ENCODE peak calls at places on chromosome 12, in eight cellular contexts. F, V, X, I, R, W, K and H are unnamed samples.

GRCh38 chr12:75908961-75909699 is 122.4 kb downstream of the PHLDA1 start:
- DNase-seq in V (peak), F (peak), I (no peak), R (no peak), W (no peak), K (peak), X (peak), H (peak)

GRCh38 chr12:25745281-25745680 is 192.2 kb upstream of the LMNTD1 start:
- DNase-seq in F (no peak), K (no peak), W (no peak), R (no peak), I (no peak), V (no peak), X (no peak), H (no peak)

GRCh38 chr12:92158711-92159534 is 13.3 kb upstream of the BTG1 start:
- DNase-seq in X (no peak), K (no peak), I (no peak), R (no peak), V (no peak), F (no peak), W (no peak), H (no peak)

GRCh38 chr12:32566663-32567634 is 112.2 kb upstream of the DNM1L start:
- DNase-seq in F (no peak), K (no peak), W (no peak), X (no peak), I (no peak), R (no peak), V (no peak), H (no peak)

GRCh38 chr12:1500095-1500801 is 94.1 kb downstream of the FBXL14 start:
- DNase-seq in W (no peak), I (no peak), K (peak), X (no peak), F (no peak), V (peak), R (no peak), H (peak)

GRCh38 chr12:119730381-119730780 is 62.4 kb downstream of the PRKAB1 start:
- DNase-seq in X (no peak), F (no peak), K (no peak), I (no peak), W (no peak), V (no peak), R (no peak), H (no peak)

GRCh38 chr12:120961604-120962486 is 16.5 kb upstream of the HNF1A start:
- DNase-seq in W (no peak), I (peak), X (no peak), V (no peak), R (no peak), K (no peak), F (no peak), H (no peak)

GRCh38 chr12:13661005-13661887 is 320.2 kb downstream of the GRIN2B start:
- DNase-seq in I (peak), R (no peak), X (no peak), W (peak), K (peak), V (peak), F (peak), H (peak)

GRCh38 chr12:44509471-44509870 is 366.6 kb downstream of the NELL2 start:
- DNase-seq in W (no peak), X (no peak), V (no peak), K (no peak), I (no peak), R (no peak), F (no peak), H (no peak)

GRCh38 chr12:19316420-19316819 is 122.9 kb upstream of the AEBP2 start:
- DNase-seq in V (peak), I (no peak), F (no peak), W (no peak), R (no peak), X (no peak), K (peak), H (no peak)

GRCh38 chr12:34292736-34293625 is 270.7 kb downstream of the ALG10 start:
- DNase-seq in I (peak), F (no peak), R (no peak), K (no peak), V (no peak), X (peak), W (no peak), H (no peak)

GRCh38 chr12:45235087-45236025 is 19.5 kb downstream of the ANO6 start:
- DNase-seq in I (peak), V (peak), K (peak), X (peak), W (peak), F (no peak), R (no peak), H (peak)

GRCh38 chr12:12705833-12706520 is 10.0 kb upstream of the GPR19 start:
- DNase-seq in V (no peak), F (no peak), X (peak), K (no peak), R (no peak), W (no peak), I (no peak), H (no peak)

DNA sequence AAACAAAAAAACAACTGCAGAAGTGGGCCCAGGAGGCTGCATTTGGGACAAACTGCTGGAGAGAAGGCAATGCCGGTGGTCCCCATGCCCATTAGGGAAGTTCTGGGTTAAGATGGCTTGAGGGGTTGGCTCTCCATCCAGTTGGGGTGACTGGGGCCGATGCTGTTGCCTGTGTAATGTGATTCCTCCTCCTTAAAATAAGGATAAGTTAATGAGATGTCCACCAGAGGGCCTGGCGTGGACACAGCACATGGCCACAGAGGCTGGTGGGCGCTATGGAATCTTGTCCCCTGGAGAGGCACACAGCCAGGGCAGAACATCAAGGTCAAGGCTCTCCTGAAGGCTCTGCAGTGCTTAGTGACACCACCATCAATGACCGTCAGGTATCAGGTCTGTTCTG is 1.0 kb upstream of the TESC start:
- DNase-seq in I (no peak), F (no peak), V (peak), R (no peak), X (no peak), W (no peak), K (no peak), H (no peak)
- TF ChIP-seq CTCF in I (peak), F (peak), V (peak), R (no peak), X (no peak), W (no peak), K (peak), H (peak)

GRCh38 chr12:95963104-95963503 is 20.0 kb downstream of the AMDHD1 start:
- DNase-seq in K (no peak), I (no peak), V (no peak), R (no peak), X (no peak), W (peak), F (no peak), H (no peak)
- TF ChIP-seq CTCF in K (no peak), I (peak), V (no peak), R (no peak), X (no peak), W (peak), F (no peak), H (no peak)

GRCh38 chr12:53466640-53467039 is 14.7 kb downstream of the PCBP2 start:
- DNase-seq in X (no peak), F (no peak), W (no peak), K (no peak), I (peak), R (no peak), V (no peak), H (no peak)

GRCh38 chr12:53465679-53466078 is 13.8 kb downstream of the PCBP2 start:
- DNase-seq in R (no peak), I (peak), F (no peak), X (no peak), V (no peak), K (no peak), W (no peak), H (no peak)

GRCh38 chr12:53462935-53463334 is 11.0 kb downstream of the PCBP2 start:
- DNase-seq in K (no peak), X (no peak), F (no peak), V (no peak), R (no peak), W (no peak), I (no peak), H (no peak)

GRCh38 chr12:53463802-53464375 is 12.0 kb downstream of the PCBP2 start:
- DNase-seq in W (no peak), I (no peak), X (no peak), K (no peak), V (no peak), R (no peak), F (no peak), H (no peak)

DNA sequence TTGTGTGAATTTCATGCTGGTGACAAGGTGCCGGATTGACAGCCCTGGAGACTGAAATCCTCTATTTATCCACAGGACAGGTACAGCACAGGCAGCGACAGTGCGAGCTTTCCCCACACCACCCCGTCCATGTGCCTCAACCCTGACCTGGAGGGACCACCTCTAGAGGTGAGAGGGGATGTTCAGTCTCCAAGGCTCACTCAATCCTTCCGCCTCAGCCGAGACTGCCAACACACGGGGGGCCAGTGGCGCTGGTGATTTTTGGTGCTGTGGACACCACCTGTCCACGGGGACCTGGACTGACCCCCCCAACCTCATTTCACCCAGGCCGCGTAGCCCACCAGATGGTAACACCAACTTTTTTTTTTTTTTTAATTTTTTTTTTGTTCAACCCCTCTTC is 12.8 kb downstream of the PCBP2 start:
- DNase-seq in V (no peak), F (no peak), I (peak), W (no peak), X (no peak), K (no peak), R (no peak), H (no peak)
- TF ChIP-seq CTCF in V (no peak), F (no peak), I (no peak), W (no peak), X (no peak), K (no peak), R (no peak), H (no peak)

DNA sequence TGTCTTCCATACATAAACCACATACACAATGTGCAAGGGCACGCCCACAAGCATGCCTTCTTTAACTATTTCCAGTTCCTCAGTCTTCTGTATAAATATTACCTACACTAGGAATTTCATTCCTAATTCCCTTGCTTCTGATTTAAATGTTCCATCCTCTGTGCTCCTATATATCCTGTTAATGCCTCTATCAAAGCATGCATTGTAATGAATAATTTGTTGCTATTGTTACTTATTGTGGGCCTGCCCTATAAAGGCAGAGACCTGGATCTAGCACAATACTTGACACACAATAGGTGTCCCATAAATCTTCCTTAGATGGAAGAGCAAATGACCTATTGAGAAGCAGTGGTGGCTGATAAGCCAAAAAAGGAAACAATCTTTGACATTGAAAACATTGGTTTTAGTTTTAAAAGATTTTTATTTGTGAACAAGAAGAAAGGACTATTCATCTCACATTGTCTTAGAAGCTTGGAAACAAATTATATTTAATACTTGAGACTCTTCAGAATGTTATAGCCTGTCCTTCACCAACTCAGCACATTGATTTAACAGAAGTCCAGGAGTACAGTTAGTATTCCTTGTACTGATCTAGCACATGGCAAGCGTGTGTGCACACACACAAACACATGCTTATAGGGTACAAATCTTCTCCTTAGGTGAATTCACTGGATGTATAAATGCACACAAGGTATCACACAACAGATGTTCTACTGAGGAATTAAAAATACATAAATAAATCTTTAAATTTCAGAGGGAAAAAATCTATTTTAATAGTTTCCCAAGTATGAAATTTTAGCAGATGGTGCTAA is 136.0 kb downstream of the DUSP6 start:
- DNase-seq in R (no peak), X (no peak), F (no peak), I (no peak), K (no peak), V (no peak), W (no peak), H (no peak)
- TF ChIP-seq CTCF in R (no peak), X (no peak), F (no peak), I (no peak), K (no peak), V (no peak), W (no peak), H (no peak)

GRCh38 chr12:30178948-30179347 is 395.2 kb upstream of the TMTC1 start:
- DNase-seq in R (no peak), I (no peak), V (no peak), W (no peak), K (no peak), X (no peak), F (no peak), H (no peak)

GRCh38 chr12:30181334-30181733 is 397.6 kb upstream of the TMTC1 start:
- DNase-seq in F (no peak), I (no peak), X (no peak), R (no peak), V (no peak), W (no peak), K (no peak), H (no peak)

DNA sequence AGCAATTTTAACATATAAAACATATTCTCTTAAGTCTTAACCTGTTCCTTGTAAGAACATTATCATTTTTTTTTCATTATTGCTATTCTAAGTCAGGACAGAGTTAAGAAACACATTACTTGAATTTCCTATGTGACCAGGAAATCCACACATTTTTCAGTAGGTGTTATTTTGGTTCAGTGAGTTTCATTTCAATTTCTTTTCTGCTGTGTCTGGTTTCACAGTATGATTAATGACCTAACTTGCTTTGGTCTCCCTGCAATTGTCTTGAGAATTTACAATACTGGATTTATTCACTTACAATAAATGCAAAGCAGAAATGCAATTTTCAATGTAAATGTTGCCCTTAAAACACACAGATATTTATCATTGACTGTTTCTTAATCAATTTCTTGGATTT is 396.9 kb upstream of the TMTC1 start:
- DNase-seq in R (no peak), W (peak), F (no peak), I (no peak), V (no peak), X (no peak), K (no peak), H (no peak)
- TF ChIP-seq CTCF in R (no peak), W (no peak), F (no peak), I (no peak), V (no peak), X (no peak), K (no peak), H (no peak)

GRCh38 chr12:109714141-109714912 is 702 bp downstream of the FAM222A start:
- DNase-seq in I (peak), F (peak), X (peak), R (peak), V (peak), K (peak), W (peak), H (no peak)
- TF ChIP-seq CTCF in I (peak), F (no peak), X (peak), R (peak), V (peak), K (peak), W (peak), H (peak)

DNA sequence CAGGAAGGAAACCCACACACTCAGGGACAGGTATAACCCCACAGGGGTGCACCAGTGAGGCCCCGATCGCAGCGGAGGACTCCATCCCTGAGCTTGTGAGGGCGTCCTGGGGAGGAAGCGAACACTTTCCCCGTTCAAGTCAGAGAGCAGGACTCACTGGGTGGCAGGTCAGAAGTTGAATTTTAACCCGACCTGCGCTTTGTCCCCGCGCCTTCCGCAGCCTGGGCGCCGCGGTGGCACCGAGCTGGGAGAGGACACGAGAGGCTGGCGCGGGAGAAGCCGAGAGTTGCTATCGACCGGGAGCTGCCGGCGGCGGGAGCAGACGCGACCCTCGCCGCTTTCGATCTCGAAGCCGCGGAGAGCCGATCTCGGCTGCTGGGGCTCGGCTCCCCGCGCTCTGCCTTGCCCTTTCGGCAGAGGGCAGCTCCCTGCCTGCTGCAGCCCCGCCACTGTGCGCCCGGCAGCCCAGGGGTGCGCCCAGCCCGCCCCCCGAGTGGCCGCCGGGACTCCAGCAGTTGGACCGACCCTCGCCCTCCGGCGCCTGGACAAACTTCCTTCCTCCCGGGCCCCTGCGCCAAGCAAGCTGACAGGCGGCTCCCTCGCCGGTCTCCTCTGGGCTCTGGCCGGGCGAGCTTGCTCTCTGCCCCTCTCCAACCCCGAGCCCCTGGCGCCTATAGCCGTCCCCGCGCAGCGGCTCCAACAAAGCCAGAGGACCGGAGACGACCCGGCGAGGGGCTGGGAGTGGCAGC is 918 bp downstream of the LIN7A start:
- DNase-seq in K (peak), R (no peak), V (peak), W (peak), I (peak), F (peak), X (peak), H (no peak)
- TF ChIP-seq CTCF in K (no peak), R (no peak), V (no peak), W (no peak), I (no peak), F (no peak), X (no peak), H (no peak)

DNA sequence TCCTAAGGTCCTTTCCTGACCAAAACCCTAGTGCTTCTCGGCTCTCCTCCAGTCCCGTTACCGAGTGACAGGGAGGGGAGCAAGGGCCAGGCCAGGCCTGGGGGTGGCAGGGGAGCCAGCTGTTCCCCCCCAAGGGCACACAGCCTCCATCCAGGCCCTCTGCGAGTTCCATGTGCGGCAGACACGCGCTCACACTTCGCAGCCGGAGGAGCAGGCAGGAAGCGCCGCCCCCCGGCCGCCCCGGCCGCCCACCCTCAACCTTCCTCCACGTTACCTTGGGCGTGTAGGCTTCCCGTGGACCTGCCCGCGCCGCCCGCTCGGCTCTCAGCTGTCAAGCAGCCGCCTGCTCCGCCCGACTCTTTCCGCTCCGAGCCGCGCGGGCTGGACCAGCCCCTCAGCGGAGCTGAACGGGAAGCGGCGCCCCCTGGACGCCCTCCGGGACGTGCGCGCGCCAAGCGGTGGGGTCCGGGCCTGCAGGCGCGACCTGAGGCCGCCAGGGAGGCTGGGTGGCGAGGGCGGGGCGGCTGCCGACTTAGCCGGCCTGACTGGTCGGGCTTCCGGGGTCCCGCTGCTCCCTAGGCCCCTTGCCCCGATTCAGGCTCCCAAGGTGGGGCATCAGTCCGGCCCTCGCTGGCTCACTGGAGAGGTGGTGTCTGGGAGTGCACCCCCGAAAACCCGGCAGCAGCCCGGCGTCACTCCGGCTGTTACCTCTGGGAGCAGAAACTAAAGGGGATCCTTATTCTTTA is at the start of gene CRACR2A:
- DNase-seq in I (peak), V (peak), W (peak), X (peak), F (peak), R (no peak), K (peak), H (no peak)
- TF ChIP-seq CTCF in I (peak), V (peak), W (peak), X (peak), F (peak), R (peak), K (peak), H (peak)

GRCh38 chr12:113997365-113997764 is 31.2 kb upstream of the RBM19 start:
- DNase-seq in K (no peak), I (no peak), F (no peak), X (no peak), R (no peak), V (no peak), W (peak), H (no peak)

GRCh38 chr12:113994051-113994450 is 27.9 kb upstream of the RBM19 start:
- DNase-seq in F (no peak), K (no peak), X (no peak), W (no peak), R (no peak), I (no peak), V (no peak), H (no peak)

GRCh38 chr12:113991224-113992044 is 25.3 kb upstream of the RBM19 start:
- DNase-seq in K (no peak), F (no peak), I (no peak), X (no peak), V (no peak), R (no peak), W (no peak), H (no peak)

GRCh38 chr12:114000861-114001260 is 34.7 kb upstream of the RBM19 start:
- DNase-seq in I (no peak), R (no peak), W (no peak), X (no peak), F (no peak), V (no peak), K (no peak), H (no peak)

GRCh38 chr12:113996026-113996425 is 29.9 kb upstream of the RBM19 start:
- DNase-seq in X (no peak), F (peak), R (no peak), V (no peak), I (no peak), K (no peak), W (no peak), H (no peak)
- TF ChIP-seq CTCF in X (no peak), F (no peak), R (no peak), V (peak), I (no peak), K (no peak), W (no peak), H (no peak)